ENCODE peak calls at places on chromosome 11, in four cellular contexts. S is colonic mucosa, Y is IMR-90, T is fibroblast of mammary gland. N is an unnamed sample.

GRCh38 chr11:9565822-9566560 is 7.5 kb upstream of the WEE1 start:
- DNase-seq in T (peak), S (peak), Y (peak), N (peak)

GRCh38 chr11:81870066-81870412 is 863.6 kb downstream of the FAM181B start:
- DNase-seq in S (no peak), T (no peak), Y (no peak), N (no peak)

GRCh38 chr11:4105916-4106315 is 11.3 kb downstream of the RRM1 start:
- DNase-seq in Y (no peak), S (no peak), T (no peak), N (no peak)

GRCh38 chr11:38038777-38039176 is 1440.7 kb upstream of the RAG2 start:
- DNase-seq in T (no peak), Y (no peak), S (no peak), N (no peak)

GRCh38 chr11:57248780-57249383 is 11.8 kb upstream of the APLNR start:
- DNase-seq in T (peak), Y (peak), S (peak), N (peak)

GRCh38 chr11:134228625-134229024 is 4.2 kb downstream of the VPS26B start:
- DNase-seq in Y (no peak), S (no peak), T (no peak), N (peak)

GRCh38 chr11:46357483-46357936 is 10.2 kb downstream of the DGKZ start:
- DNase-seq in S (no peak), T (no peak), Y (no peak), N (no peak)

GRCh38 chr11:88301478-88302140 is 35.9 kb downstream of the CTSC start:
- DNase-seq in T (no peak), S (no peak), Y (peak), N (peak)

GRCh38 chr11:125167292-125167953 is 2.9 kb downstream of the PKNOX2 start:
- DNase-seq in T (no peak), Y (peak), S (no peak), N (no peak)

GRCh38 chr11:129740877-129741276 is 74.8 kb upstream of the TMEM45B start:
- DNase-seq in T (no peak), Y (no peak), S (no peak), N (no peak)

GRCh38 chr11:45872513-45873356 is 12.7 kb upstream of the MAPK8IP1 start:
- DNase-seq in T (peak), Y (peak), S (no peak), N (peak)

GRCh38 chr11:80054582-80055165 is 613.8 kb upstream of the TENM4 start:
- DNase-seq in Y (no peak), T (no peak), S (no peak), N (no peak)

GRCh38 chr11:110207089-110207488 is 89.3 kb downstream of the RDX start:
- DNase-seq in Y (no peak), T (no peak), S (no peak), N (no peak)

GRCh38 chr11:126155402-126156187 is 55.9 kb downstream of the RPUSD4 start:
- DNase-seq in Y (no peak), S (no peak), T (no peak), N (no peak)

GRCh38 chr11:58958500-58958899 is 19.2 kb downstream of the GLYATL1 start:
- DNase-seq in Y (no peak), T (peak), S (peak), N (no peak)

GRCh38 chr11:76159983-76160661 is 46.2 kb downstream of the WNT11 start:
- DNase-seq in S (no peak), Y (no peak), T (no peak), N (no peak)

GRCh38 chr11:70948416-70948815 is 304.0 kb downstream of the SHANK2 start:
- DNase-seq in Y (no peak), T (no peak), S (no peak), N (no peak)

GRCh38 chr11:20754957-20755356 is 85.6 kb downstream of the NELL1 start:
- DNase-seq in S (no peak), T (no peak), Y (no peak), N (no peak)

GRCh38 chr11:122115520-122116343 is at the start of gene BLID:
- DNase-seq in Y (peak), S (no peak), T (peak), N (no peak)

GRCh38 chr11:132681971-132682370 is 850.3 kb downstream of the OPCML start:
- DNase-seq in Y (no peak), T (no peak), S (no peak), N (no peak)

GRCh38 chr11:91823252-91823830 is 401.3 kb upstream of the FAT3 start:
- DNase-seq in Y (no peak), S (no peak), T (no peak), N (no peak)

GRCh38 chr11:105132716-105133511 is 6.7 kb downstream of the CARD18 start:
- DNase-seq in S (no peak), Y (peak), T (peak), N (peak)

GRCh38 chr11:33936745-33937612 is 45.1 kb upstream of the LMO2 start:
- DNase-seq in S (peak), T (peak), Y (peak), N (peak)

GRCh38 chr11:19380375-19380774 is 139.6 kb upstream of the E2F8 start:
- DNase-seq in S (no peak), T (peak), Y (peak), N (peak)

GRCh38 chr11:43503417-43503816 is 144.7 kb downstream of the TTC17 start:
- DNase-seq in T (no peak), Y (no peak), S (no peak), N (no peak)

GRCh38 chr11:43505171-43505570 is 146.5 kb downstream of the TTC17 start:
- DNase-seq in Y (no peak), T (no peak), S (no peak), N (no peak)

GRCh38 chr11:43507171-43507570 is 148.5 kb downstream of the TTC17 start:
- DNase-seq in Y (no peak), T (no peak), S (no peak), N (no peak)

GRCh38 chr11:43508511-43508918 is 149.8 kb downstream of the TTC17 start:
- DNase-seq in T (peak), S (no peak), Y (peak), N (peak)

GRCh38 chr11:43504316-43504950 is 145.7 kb downstream of the TTC17 start:
- DNase-seq in T (peak), S (no peak), Y (peak), N (no peak)
- TF ChIP-seq CTCF in T (peak), S (peak), Y (peak), N (peak)

GRCh38 chr11:69640995-69641581 is at the start of gene CCND1:
- DNase-seq in S (peak), Y (peak), T (peak), N (peak)
- TF ChIP-seq CTCF in S (no peak), Y (peak), T (peak), N (no peak)

GRCh38 chr11:65314501-65315203 is at the start of gene CDC42EP2:
- DNase-seq in S (peak), T (peak), Y (peak), N (peak)

GRCh38 chr11:65316979-65317786 is 2.5 kb downstream of the CDC42EP2 start:
- DNase-seq in S (peak), Y (peak), T (peak), N (peak)

GRCh38 chr11:65315204-65315865 is 669 bp downstream of the CDC42EP2 start:
- DNase-seq in Y (peak), T (peak), S (peak), N (no peak)

GRCh38 chr11:65316311-65316978 is 1.8 kb downstream of the CDC42EP2 start:
- DNase-seq in T (peak), S (peak), Y (peak), N (peak)

DNA sequence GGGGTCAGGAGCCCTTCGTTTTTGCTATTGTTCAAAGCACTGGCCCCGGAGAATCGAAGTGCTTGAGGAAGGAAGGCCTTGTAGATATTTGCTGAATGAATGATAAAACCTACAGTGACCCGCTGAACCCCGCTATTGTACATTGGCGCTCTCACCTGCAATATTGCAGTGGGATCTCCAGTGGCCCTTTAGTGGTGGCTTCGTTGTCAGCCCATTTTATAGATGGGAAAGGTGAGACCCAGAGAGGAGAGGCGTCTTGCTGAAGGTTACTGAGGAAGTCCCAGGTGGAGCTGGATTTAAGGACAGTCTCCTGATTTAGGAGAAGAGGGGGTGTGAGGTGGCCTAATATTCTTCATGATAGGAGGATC is 1.2 kb downstream of the CDC42EP2 start:
- DNase-seq in T (no peak), S (no peak), Y (no peak), N (no peak)
- TF ChIP-seq CTCF in T (no peak), S (no peak), Y (no peak), N (no peak)

GRCh38 chr11:130827697-130828377 is 88.4 kb downstream of the SNX19 start:
- DNase-seq in S (peak), T (peak), Y (peak), N (peak)
- TF ChIP-seq CTCF in S (peak), T (peak), Y (peak), N (peak)

DNA sequence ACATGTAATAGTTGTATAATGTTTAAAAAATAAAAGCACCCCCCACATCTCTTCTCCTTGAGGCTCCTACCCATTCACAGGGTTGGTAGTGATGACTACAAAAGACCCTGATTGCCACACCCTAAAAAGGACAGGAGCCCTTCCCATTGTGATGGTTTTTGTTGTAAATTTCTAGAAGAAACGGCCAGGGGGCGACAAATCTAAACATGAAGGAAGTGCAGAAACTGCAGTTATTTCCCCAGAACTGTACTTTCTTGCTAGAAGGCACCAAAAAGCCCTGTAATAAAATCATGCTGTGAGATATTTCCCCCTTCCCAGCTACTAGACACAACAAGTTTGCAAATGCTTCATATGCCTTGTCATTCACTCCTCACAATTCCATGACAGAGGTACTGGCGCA is 10.8 kb downstream of the PRR5L start:
- DNase-seq in Y (no peak), T (peak), S (no peak), N (peak)
- TF ChIP-seq CTCF in Y (no peak), T (peak), S (no peak), N (peak)

GRCh38 chr11:36053901-36054300 is 110.0 kb downstream of the LDLRAD3 start:
- DNase-seq in Y (no peak), S (no peak), T (no peak), N (no peak)
- TF ChIP-seq CTCF in Y (no peak), S (no peak), T (no peak), N (no peak)